ENCODE peak calls at places on chromosomes 1 and 21, in four cellular contexts. Q, D, P and B are unnamed samples.

GRCh38 chr1:165075725-165076370 is 280.7 kb downstream of the LMX1A start:
- DNase-seq in D (no peak), Q (no peak), P (no peak), B (peak)

GRCh38 chr1:48873944-48874343 is 97.3 kb upstream of the BEND5 start:
- DNase-seq in D (no peak), P (no peak), Q (no peak), B (no peak)

GRCh38 chr1:39238476-39238875 is 34.0 kb downstream of the MACF1 start:
- DNase-seq in D (peak), P (no peak), Q (peak), B (no peak)

GRCh38 chr1:243950166-243950565 is 100.1 kb upstream of the AKT3 start:
- DNase-seq in Q (peak), P (no peak), D (no peak), B (peak)

GRCh38 chr1:200042437-200043329 is 15.2 kb downstream of the NR5A2 start:
- DNase-seq in P (peak), Q (no peak), D (no peak), B (peak)

GRCh38 chr21:41137889-41138288 is 30.1 kb upstream of the BACE2 start:
- DNase-seq in D (no peak), P (no peak), Q (no peak), B (no peak)

GRCh38 chr1:226203693-226204092 is 17.2 kb upstream of the ACBD3 start:
- DNase-seq in D (no peak), Q (no peak), P (no peak), B (no peak)

GRCh38 chr21:15289896-15290841 is 225.4 kb upstream of the NRIP1 start:
- DNase-seq in P (peak), D (peak), Q (no peak), B (peak)

GRCh38 chr1:21662426-21663250 is 6.5 kb downstream of the RAP1GAP start:
- DNase-seq in Q (no peak), P (no peak), D (no peak), B (no peak)